ENCODE peak calls at places on chromosomes 4 and X, in seven cellular contexts. G, R, O, K, F, I and X are unnamed samples.

GRCh38 chrX:29952016-29952415 is 263.3 kb upstream of the MAGEB2 start:
- DNase-seq in F (no peak), R (no peak), K (no peak), G (no peak), I (no peak), O (no peak), X (no peak)

GRCh38 chr4:148893095-148893494 is 450.9 kb upstream of the NR3C2 start:
- DNase-seq in O (peak), G (no peak), K (no peak), I (no peak), R (no peak), F (no peak), X (no peak)

GRCh38 chrX:6071755-6072154 is 156.9 kb downstream of the NLGN4X start:
- DNase-seq in R (no peak), K (no peak), G (no peak), I (no peak), O (no peak), F (no peak), X (no peak)

GRCh38 chr4:170229021-170229420 is 139.3 kb upstream of the AADAT start:
- DNase-seq in K (no peak), G (no peak), I (no peak), R (no peak), F (no peak), O (no peak), X (no peak)

GRCh38 chrX:75301060-75301459 is 27.2 kb downstream of the UPRT start:
- DNase-seq in K (no peak), R (no peak), G (no peak), F (no peak), I (no peak), O (no peak), X (no peak)

GRCh38 chrX:68146054-68146453 is 287.2 kb downstream of the OPHN1 start:
- DNase-seq in O (no peak), R (no peak), I (peak), F (no peak), G (no peak), K (no peak), X (no peak)

GRCh38 chr4:22030321-22030720 is 81.7 kb upstream of the KCNIP4 start:
- DNase-seq in I (no peak), G (no peak), O (no peak), F (no peak), K (no peak), R (no peak), X (no peak)

GRCh38 chr4:7306986-7307385 is 114.6 kb downstream of the SORCS2 start:
- DNase-seq in R (no peak), G (no peak), K (no peak), F (no peak), I (no peak), O (no peak), X (no peak)

GRCh38 chrX:856901-857300 is 226.3 kb downstream of the SHOX start:
- DNase-seq in O (no peak), F (no peak), R (no peak), K (no peak), I (no peak), G (no peak), X (no peak)

GRCh38 chr4:137509855-137510282 is 22.4 kb downstream of the PCDH18 start:
- DNase-seq in O (no peak), G (no peak), I (no peak), F (no peak), R (no peak), K (no peak), X (no peak)

GRCh38 chr4:21469438-21470032 is 479.0 kb downstream of the KCNIP4 start:
- DNase-seq in G (peak), F (no peak), R (no peak), K (no peak), I (peak), O (no peak), X (no peak)

GRCh38 chr4:83753260-83753659 is 217.4 kb downstream of the GPAT3 start:
- DNase-seq in F (no peak), R (no peak), O (no peak), I (no peak), K (no peak), G (no peak), X (no peak)

GRCh38 chrX:28303486-28303885 is 283.8 kb upstream of the IL1RAPL1 start:
- DNase-seq in F (no peak), G (no peak), R (no peak), O (no peak), K (no peak), I (no peak), X (no peak)

GRCh38 chr4:129323630-129324029 is 227.7 kb downstream of the C4orf33 start:
- DNase-seq in K (no peak), R (no peak), G (no peak), O (no peak), I (no peak), F (no peak), X (no peak)

GRCh38 chr4:81826336-81826735 is 354.6 kb upstream of the RASGEF1B start:
- DNase-seq in F (no peak), O (no peak), R (no peak), G (no peak), I (no peak), K (no peak), X (no peak)

GRCh38 chr4:140095694-140096482 is 58.1 kb downstream of the MAML3 start:
- DNase-seq in K (no peak), I (peak), O (no peak), G (no peak), F (no peak), R (no peak), X (peak)

GRCh38 chr4:102625232-102625930 is 124.2 kb downstream of the NFKB1 start:
- DNase-seq in K (no peak), G (peak), F (peak), O (peak), I (peak), R (no peak), X (peak)

GRCh38 chrX:18938710-18939109 is 45.2 kb downstream of the PHKA2 start:
- DNase-seq in I (no peak), R (no peak), G (no peak), K (no peak), F (no peak), O (no peak), X (no peak)

GRCh38 chr4:103204114-103204513 is 6.0 kb upstream of the CENPE start:
- DNase-seq in I (peak), G (no peak), O (no peak), R (no peak), F (no peak), K (no peak), X (no peak)

GRCh38 chr4:13160906-13161305 is 323.2 kb downstream of the RAB28 start:
- DNase-seq in K (no peak), I (peak), R (no peak), G (no peak), F (no peak), O (no peak), X (no peak)

GRCh38 chr4:84269531-84269930 is 229.6 kb downstream of the NKX6-1 start:
- DNase-seq in F (no peak), G (no peak), I (no peak), R (no peak), O (no peak), K (no peak), X (no peak)

GRCh38 chr4:189059996-189060570 is 880.6 kb upstream of the FRG1 start:
- DNase-seq in R (no peak), F (no peak), K (no peak), G (no peak), I (peak), O (no peak), X (no peak)

GRCh38 chr4:1939664-1940509 is 68.7 kb downstream of the NSD2 start:
- DNase-seq in R (no peak), I (peak), K (no peak), F (no peak), O (peak), G (no peak), X (no peak)

GRCh38 chr4:92333056-92333455 is 29.3 kb downstream of the GRID2 start:
- DNase-seq in F (no peak), G (no peak), K (no peak), I (no peak), R (no peak), O (no peak), X (no peak)

GRCh38 chrX:102345916-102346315 is 93.9 kb downstream of the NXF2B start:
- DNase-seq in R (peak), K (peak), O (peak), G (peak), F (peak), I (peak), X (peak)

GRCh38 chr4:7286170-7286569 is 93.8 kb downstream of the SORCS2 start:
- DNase-seq in K (no peak), I (no peak), F (no peak), O (no peak), R (no peak), G (no peak), X (no peak)

GRCh38 chrX:48474127-48474526 is 1.9 kb upstream of the FTSJ1 start:
- DNase-seq in K (no peak), R (peak), F (no peak), I (peak), O (no peak), G (no peak), X (peak)

GRCh38 chr4:71711044-71711984 is 72.6 kb downstream of the GC start:
- DNase-seq in O (no peak), G (no peak), F (no peak), I (no peak), R (no peak), K (no peak), X (no peak)
- TF ChIP-seq CTCF in O (no peak), G (no peak), F (no peak), I (no peak), R (no peak), K (no peak), X (no peak)

GRCh38 chr4:147327322-147327721 is 153.6 kb upstream of the EDNRA start:
- DNase-seq in F (no peak), G (no peak), K (no peak), O (no peak), I (no peak), R (no peak), X (no peak)

GRCh38 chr4:147328756-147329446 is 152.0 kb upstream of the EDNRA start:
- DNase-seq in I (no peak), R (no peak), G (no peak), K (no peak), O (no peak), F (no peak), X (no peak)

GRCh38 chr4:147325566-147325965 is 155.3 kb upstream of the EDNRA start:
- DNase-seq in G (no peak), R (no peak), F (no peak), K (no peak), I (peak), O (no peak), X (no peak)

GRCh38 chr4:147326581-147326980 is 154.3 kb upstream of the EDNRA start:
- DNase-seq in O (no peak), G (no peak), I (peak), F (no peak), R (no peak), K (no peak), X (no peak)

DNA sequence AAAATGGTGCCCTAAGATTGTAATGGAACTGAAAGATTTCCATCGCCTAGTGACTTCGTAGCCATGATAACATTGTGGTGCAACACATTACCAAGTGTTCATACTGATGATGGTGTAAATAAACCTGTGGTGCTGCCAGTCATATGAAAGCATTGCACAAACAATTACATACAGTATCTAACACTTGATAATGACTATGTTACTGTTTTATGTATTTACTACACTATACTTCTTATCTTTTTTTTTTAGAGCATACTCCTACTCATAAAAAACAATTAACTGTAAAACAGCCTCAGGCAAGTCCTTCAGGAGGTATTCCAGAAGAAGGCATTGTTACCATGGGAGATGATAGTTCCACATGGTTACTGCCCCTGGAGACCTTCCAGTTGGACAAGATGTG is 152.7 kb upstream of the EDNRA start:
- DNase-seq in F (no peak), O (no peak), G (no peak), R (no peak), I (no peak), K (no peak), X (no peak)
- TF ChIP-seq CTCF in F (no peak), O (no peak), G (no peak), R (no peak), I (no peak), K (no peak), X (no peak)

GRCh38 chr4:48958582-48958981 is 27.5 kb upstream of the CWH43 start:
- DNase-seq in K (no peak), R (no peak), O (no peak), G (no peak), I (no peak), F (no peak), X (no peak)
- TF ChIP-seq CTCF in K (no peak), R (no peak), O (no peak), G (no peak), I (no peak), F (no peak), X (no peak)

GRCh38 chrX:31609130-31609529 is 537.3 kb upstream of the FTHL17 start:
- DNase-seq in G (no peak), R (no peak), K (no peak), O (no peak), I (peak), F (no peak), X (no peak)
- TF ChIP-seq CTCF in G (no peak), R (no peak), K (no peak), O (no peak), I (no peak), F (no peak), X (no peak)

GRCh38 chrX:63930140-63930539 is 145.1 kb upstream of the ARHGEF9 start:
- DNase-seq in F (peak), O (no peak), I (peak), R (peak), G (no peak), K (no peak), X (no peak)
- TF ChIP-seq CTCF in F (peak), O (peak), I (peak), R (peak), G (no peak), K (no peak), X (no peak)

DNA sequence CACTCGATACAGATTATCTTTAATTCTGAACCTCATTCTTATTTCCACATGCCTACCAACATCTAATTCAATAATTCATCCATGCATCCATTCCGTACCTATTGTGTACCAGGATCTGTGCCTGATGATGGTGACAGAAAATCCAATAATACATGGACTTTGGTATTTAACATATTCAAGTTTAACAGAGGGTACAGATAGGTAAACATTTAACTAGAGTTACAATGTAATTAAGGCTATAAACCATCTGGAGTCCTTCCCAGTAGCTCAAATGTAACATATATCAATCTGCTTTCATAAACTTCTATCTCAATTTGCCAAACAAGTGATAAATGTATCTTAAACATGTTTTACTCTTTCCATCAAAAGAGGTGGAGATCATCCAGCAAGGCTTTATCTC is 561.5 kb upstream of the FTHL17 start:
- DNase-seq in F (no peak), I (no peak), G (no peak), K (no peak), O (no peak), R (no peak), X (no peak)
- TF ChIP-seq CTCF in F (no peak), I (no peak), G (no peak), K (no peak), O (no peak), R (no peak), X (no peak)

GRCh38 chr4:150961566-150961965 is 53.5 kb downstream of the LRBA start:
- DNase-seq in O (no peak), K (no peak), R (no peak), F (no peak), G (no peak), I (no peak), X (no peak)

GRCh38 chr4:150960818-150961217 is 54.3 kb downstream of the LRBA start:
- DNase-seq in I (peak), O (peak), F (peak), G (no peak), K (no peak), R (peak), X (peak)

GRCh38 chr4:150964754-150965153 is 50.3 kb downstream of the LRBA start:
- DNase-seq in K (no peak), I (no peak), F (no peak), G (no peak), O (no peak), R (no peak), X (no peak)

GRCh38 chr4:150962245-150962644 is 52.8 kb downstream of the LRBA start:
- DNase-seq in I (no peak), K (no peak), F (no peak), R (no peak), O (no peak), G (no peak), X (peak)

DNA sequence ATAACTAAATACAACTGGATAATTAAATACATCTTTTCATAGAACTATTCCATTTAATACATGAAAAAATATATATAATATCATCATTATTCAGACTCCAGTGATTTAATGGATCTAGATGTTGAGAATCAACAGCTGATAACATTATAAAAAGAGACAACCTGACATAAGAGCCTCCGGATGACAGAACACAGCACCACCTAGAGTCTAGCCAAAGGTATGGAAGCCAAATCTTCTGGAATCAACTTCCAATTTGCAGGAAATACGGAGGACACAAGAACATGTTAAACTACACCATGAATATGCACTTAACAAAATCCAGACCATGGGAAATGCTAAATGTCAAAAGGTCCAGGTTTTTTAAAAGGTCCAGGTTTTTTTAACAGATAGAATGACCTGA is 55.0 kb downstream of the LRBA start:
- DNase-seq in I (peak), R (no peak), G (no peak), K (no peak), F (no peak), O (no peak), X (no peak)
- TF ChIP-seq CTCF in I (peak), R (no peak), G (no peak), K (no peak), F (peak), O (no peak), X (no peak)

DNA sequence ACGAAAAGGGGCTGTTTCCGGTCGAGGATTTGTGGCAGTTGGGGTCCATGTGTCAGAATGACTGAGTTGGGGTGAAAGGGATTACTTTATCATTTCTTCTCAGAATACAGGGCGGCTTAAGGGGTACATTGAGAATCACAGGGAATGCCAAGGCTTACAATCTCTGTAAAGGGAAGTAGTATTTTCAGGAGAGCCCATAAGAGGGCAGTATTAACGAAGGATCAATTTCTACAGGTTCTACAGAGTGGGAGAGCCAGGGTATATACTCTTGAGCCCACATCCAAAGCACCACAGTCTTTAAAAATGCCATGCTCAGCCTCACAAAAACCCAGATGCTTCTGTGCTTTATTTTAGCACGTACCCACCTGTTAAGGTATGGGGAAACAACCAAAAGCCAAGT is 67.7 kb upstream of the ZXDA start:
- DNase-seq in K (no peak), G (no peak), O (no peak), I (no peak), F (no peak), R (no peak), X (no peak)
- TF ChIP-seq CTCF in K (no peak), G (no peak), O (no peak), I (no peak), F (no peak), R (no peak), X (no peak)